ENCODE peak calls at places on chromosomes 1 and 21, in eight cellular contexts. O, I, X, G, U, H, P and K are unnamed samples.
A peak's percentile ranks its signal among the peaks of the same experiment; 100 is the strongest.

GRCh38 chr1:212030936-212031528 is 4.3 kb downstream of the INTS7 start:
- DNase-seq in O (peak; percentile 88), I (no peak), X (peak; percentile 87), G (no peak), U (no peak), H (no peak), P (no peak), K (peak; percentile 80)

GRCh38 chr1:69766431-69766830 is 198.7 kb downstream of the LRRC7 start:
- DNase-seq in O (no peak), I (no peak), X (no peak), G (no peak), U (no peak), H (no peak), P (no peak), K (no peak)

GRCh38 chr1:5419501-5419900 is 572.7 kb downstream of the NPHP4 start:
- DNase-seq in O (no peak), I (no peak), X (no peak), G (no peak), U (no peak), H (no peak), P (no peak), K (no peak)

GRCh38 chr1:243882276-243882675 is 32.2 kb upstream of the AKT3 start:
- DNase-seq in O (peak; percentile 34), I (no peak), X (peak; percentile 17), G (no peak), U (no peak), H (no peak), P (no peak), K (peak; percentile 12)

GRCh38 chr21:41816583-41817165 is 49.8 kb upstream of the RIPK4 start:
- DNase-seq in O (peak; percentile 67), I (no peak), X (peak; percentile 56), G (peak; percentile 60), U (peak; percentile 77), H (peak; percentile 94), P (peak; percentile 55), K (peak; percentile 38)

GRCh38 chr21:33886316-33886715 is 29.3 kb downstream of the ATP5PO start:
- DNase-seq in O (no peak), I (no peak), X (no peak), G (peak; percentile 78), U (no peak), H (no peak), P (no peak), K (no peak)

GRCh38 chr1:168958562-168959289 is 147.8 kb upstream of the ATP1B1 start:
- DNase-seq in O (no peak), I (no peak), X (no peak), G (no peak), U (no peak), H (no peak), P (no peak), K (no peak)

GRCh38 chr1:89022167-89022959 is at the start of gene GBP3:
- DNase-seq in O (peak; percentile 70), I (peak; percentile 33), X (peak; percentile 84), G (no peak), U (no peak), H (no peak), P (no peak), K (peak; percentile 74)

GRCh38 chr1:160282807-160283206 is 2.1 kb downstream of the PEX19 start:
- DNase-seq in O (no peak), I (no peak), X (no peak), G (no peak), U (no peak), H (no peak), P (no peak), K (no peak)
- H3K4me3 ChIP-seq in O (no peak overlapping the region), I (no peak overlapping the region), X (no peak overlapping the region), G (no peak overlapping the region), U (no peak overlapping the region), H (no peak overlapping the region), P (no peak overlapping the region), K (no peak overlapping the region)

DNA sequence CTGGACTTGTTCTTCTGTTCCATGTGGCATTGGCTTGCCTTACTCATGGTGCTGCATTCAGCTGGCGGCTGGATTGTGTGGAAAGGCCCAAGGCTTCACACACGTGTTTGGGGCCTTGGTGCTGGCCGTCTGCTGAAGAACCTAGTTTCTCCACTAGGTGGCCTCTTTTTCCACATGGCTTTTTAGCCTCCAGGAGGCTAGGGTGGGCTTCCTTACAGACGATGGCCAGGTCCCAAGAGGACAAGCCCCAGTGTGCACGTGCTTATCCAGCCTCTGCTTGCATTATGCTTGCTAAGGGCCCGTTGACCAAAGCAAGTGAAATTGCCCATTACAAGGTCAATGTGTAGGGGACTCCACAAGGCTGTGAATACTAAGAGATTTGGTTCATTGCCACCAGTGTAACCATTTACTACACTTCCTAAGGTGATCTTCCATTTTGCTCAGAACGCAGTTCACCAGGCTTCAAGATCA is 47.5 kb upstream of the FOXO6 start:
- DNase-seq in O (peak; percentile 31), I (no peak), X (peak; percentile 14), G (no peak), U (no peak), H (peak; percentile 62), P (no peak), K (no peak)
- TF ChIP-seq CTCF in O (peak; percentile 68), I (peak; percentile 46), X (peak; percentile 44), G (peak; percentile 41), U (peak; percentile 15), H (peak; percentile 55), P (peak; percentile 63), K (peak; percentile 47)

GRCh38 chr1:224340711-224341384 is 10.9 kb upstream of the NVL start:
- DNase-seq in O (peak; percentile 36), I (no peak), X (peak; percentile 3), G (no peak), U (peak; percentile 49), H (no peak), P (peak; percentile 23), K (no peak)
- H3K4me3 ChIP-seq in O (peak overlapping the region; percentile 89), I (no peak overlapping the region), X (peak overlapping the region; percentile 43), G (peak overlapping the region; percentile 38), U (no peak overlapping the region), H (peak overlapping the region; percentile 44), P (peak overlapping the region; percentile 69), K (peak overlapping the region; percentile 65)

DNA sequence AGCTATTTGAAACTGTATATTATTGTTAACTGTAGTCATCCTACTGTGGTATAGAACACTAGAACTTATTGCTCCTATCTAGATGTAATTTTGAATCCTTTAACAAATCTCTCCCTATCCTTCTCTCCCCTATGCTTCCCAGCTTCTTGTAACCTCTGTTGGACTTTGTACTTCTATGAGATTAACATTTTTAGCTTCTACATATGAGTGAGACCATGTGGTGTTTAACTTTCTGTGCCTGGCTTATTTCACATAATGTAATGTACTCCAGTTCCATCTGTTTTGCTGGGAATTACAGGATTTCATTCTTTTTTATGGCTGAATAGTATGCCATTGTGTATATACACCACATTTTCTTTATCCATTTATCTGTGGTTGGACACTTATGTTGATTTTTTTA is 64.5 kb upstream of the KIAA1614 start:
- DNase-seq in O (no peak), I (no peak), X (no peak), G (no peak), U (no peak), H (no peak), P (no peak), K (no peak)
- TF ChIP-seq CTCF in O (no peak), I (no peak), X (no peak), G (no peak), U (no peak), H (no peak), P (no peak), K (no peak)

DNA sequence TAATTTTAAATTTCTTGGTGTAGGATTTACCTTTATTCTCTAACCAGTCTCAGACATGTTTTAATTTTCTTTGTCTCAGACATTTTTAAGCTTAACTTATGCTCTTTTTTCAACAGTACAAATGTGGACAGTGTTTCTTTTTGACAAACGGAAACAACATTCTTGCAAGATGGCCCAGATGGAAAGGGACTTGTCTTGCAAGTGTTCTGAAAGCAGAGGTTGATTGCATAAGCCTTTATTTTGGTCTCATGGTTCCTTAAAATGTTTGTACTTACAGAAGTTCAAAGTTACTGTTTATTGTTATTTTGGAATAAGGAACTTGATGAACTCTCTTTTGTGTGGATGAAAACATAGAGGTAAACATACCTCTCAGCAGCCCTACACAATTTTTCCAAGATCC is 22.9 kb downstream of the SMAP2 start:
- DNase-seq in O (no peak), I (no peak), X (no peak), G (no peak), U (no peak), H (no peak), P (no peak), K (no peak)
- H3K4me3 ChIP-seq in O (no peak overlapping the region), I (peak overlapping the region; percentile 6), X (no peak overlapping the region), G (no peak overlapping the region), U (no peak overlapping the region), H (no peak overlapping the region), P (no peak overlapping the region), K (no peak overlapping the region)

DNA sequence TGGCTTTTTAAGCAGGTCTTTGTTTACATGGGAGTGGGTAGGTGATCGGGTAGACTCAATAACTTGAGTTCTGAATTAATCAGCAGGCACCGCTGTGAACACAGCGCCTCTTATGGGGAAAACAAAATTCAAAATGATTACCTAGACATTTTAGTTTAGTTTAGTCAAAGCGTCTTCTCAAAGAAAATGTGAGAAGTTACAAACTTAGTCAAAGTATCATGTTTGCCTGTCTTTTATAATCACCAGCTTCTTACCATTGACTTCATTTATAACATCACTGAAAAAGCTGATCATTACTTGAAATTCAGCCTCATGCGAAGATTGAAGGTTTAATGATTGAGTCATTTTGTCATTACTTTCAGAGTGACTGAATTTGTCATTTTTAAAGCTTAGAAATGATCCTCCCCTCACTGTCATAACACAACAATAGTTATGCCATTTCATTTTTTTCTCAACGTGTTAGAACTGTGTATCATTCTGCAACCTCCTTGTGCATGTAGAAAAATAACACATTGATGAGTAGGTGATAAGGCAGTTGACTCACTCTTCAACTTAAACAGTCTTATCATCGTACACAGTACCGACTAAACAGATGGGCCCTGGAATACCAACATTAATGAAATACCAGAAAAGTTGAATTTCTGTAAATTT is 188.5 kb downstream of the NFIA start:
- DNase-seq in O (no peak), I (no peak), X (peak; percentile 37), G (no peak), U (no peak), H (no peak), P (no peak), K (no peak)
- TF ChIP-seq CTCF in O (no peak), I (no peak), X (no peak), G (no peak), U (no peak), H (no peak), P (no peak), K (no peak)

GRCh38 chr1:94538243-94538827 is 3.2 kb downstream of the F3 start:
- DNase-seq in O (no peak), I (no peak), X (no peak), G (no peak), U (no peak), H (no peak), P (no peak), K (peak; percentile 33)
- H3K4me3 ChIP-seq in O (no peak overlapping the region), I (no peak overlapping the region), X (peak overlapping the region; percentile 75), G (peak overlapping the region; percentile 92), U (no peak overlapping the region), H (peak overlapping the region; percentile 21), P (peak overlapping the region; percentile 79), K (peak overlapping the region; percentile 87)

GRCh38 chr1:14111121-14111520 is 411.1 kb downstream of the PRDM2 start:
- DNase-seq in O (peak; percentile 24), I (no peak), X (no peak), G (no peak), U (no peak), H (no peak), P (no peak), K (no peak)
- TF ChIP-seq CTCF in O (peak; percentile 41), I (no peak), X (no peak), G (no peak), U (no peak), H (no peak), P (no peak), K (no peak)